ENCODE peak calls at places on chromosomes 6 and 20, in seven cellular contexts. A is caudate nucleus; P is aorta; H is CD8-positive, alpha-beta memory T cell; O is OCI-LY7; T is GM23338; R is effector memory CD4-positive, alpha-beta T cell. J is an unnamed sample.

GRCh38 chr6:19754686-19755085 is 82.5 kb upstream of the ID4 start:
- DNase-seq in A (no peak), P (no peak), H (no peak), O (no peak), T (no peak), R (no peak), J (no peak)

GRCh38 chr6:54617730-54618129 is 228.8 kb upstream of the FAM83B start:
- DNase-seq in A (no peak), P (no peak), H (no peak), O (no peak), T (no peak), R (no peak), J (no peak)

GRCh38 chr6:79158856-79159516 is 75.5 kb downstream of the HMGN3 start:
- DNase-seq in A (no peak), P (no peak), H (no peak), O (no peak), T (no peak), R (no peak), J (no peak)

GRCh38 chr20:1335961-1336698 is 7.2 kb upstream of the SDCBP2 start:
- DNase-seq in A (no peak), P (no peak), H (no peak), O (no peak), T (no peak), R (no peak), J (no peak)

GRCh38 chr6:30985490-30985889 is 2.0 kb downstream of the MUC21 start:
- DNase-seq in A (no peak), P (no peak), H (no peak), O (no peak), T (no peak), R (no peak), J (no peak)

GRCh38 chr6:130632288-130632687 is 194.9 kb upstream of the SMLR1 start:
- DNase-seq in A (no peak), P (no peak), H (no peak), O (no peak), T (no peak), R (no peak), J (peak; percentile 3)

GRCh38 chr20:63475209-63475608 is 2.8 kb upstream of the KCNQ2 start:
- DNase-seq in A (no peak), P (no peak), H (no peak), O (no peak), T (peak; percentile 84), R (no peak), J (peak; percentile 85)

GRCh38 chr6:70149209-70149788 is 153.6 kb downstream of the COL9A1 start:
- DNase-seq in A (no peak), P (no peak), H (no peak), O (no peak), T (no peak), R (no peak), J (no peak)

GRCh38 chr6:91097316-91097878 is 510.5 kb upstream of the MAP3K7 start:
- DNase-seq in A (no peak), P (no peak), H (no peak), O (no peak), T (no peak), R (no peak), J (no peak)

GRCh38 chr20:58598271-58599015 is 52.6 kb upstream of the STX16 start:
- DNase-seq in A (no peak), P (peak; percentile 81), H (no peak), O (no peak), T (no peak), R (no peak), J (no peak)

GRCh38 chr6:4848382-4849068 is 72.3 kb downstream of the CDYL start:
- DNase-seq in A (no peak), P (no peak), H (no peak), O (peak; percentile 42), T (peak; percentile 80), R (no peak), J (peak; percentile 64)

GRCh38 chr20:6468751-6469150 is 298.7 kb upstream of the BMP2 start:
- DNase-seq in A (no peak), P (no peak), H (no peak), O (no peak), T (no peak), R (no peak), J (no peak)

GRCh38 chr6:13013681-13014550 is 297.3 kb downstream of the PHACTR1 start:
- DNase-seq in A (peak; percentile 65), P (peak; percentile 75), H (no peak), O (no peak), T (peak; percentile 62), R (no peak), J (peak; percentile 64)

DNA sequence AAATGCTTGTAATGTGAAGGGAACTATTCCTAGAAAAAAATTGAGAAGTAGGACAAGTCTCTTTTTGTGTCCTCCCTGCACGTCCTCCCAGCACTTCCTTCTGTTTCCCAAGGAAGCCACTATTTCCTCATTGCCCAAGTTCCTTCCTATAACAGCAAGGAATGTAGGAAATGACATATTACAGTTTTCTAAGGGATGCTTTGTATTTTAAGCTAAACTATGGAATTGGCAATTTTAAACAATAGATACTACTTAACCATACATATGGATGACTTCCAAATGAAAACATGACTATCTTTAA is 946.3 kb upstream of the CITED2 start:
- DNase-seq in A (no peak), P (no peak), H (no peak), O (no peak), T (no peak), R (no peak), J (no peak)
- H3K27ac ChIP-seq in A (no peak overlapping the region), P (no peak overlapping the region), H (no peak overlapping the region), O (no peak overlapping the region), T (no peak overlapping the region), R (no peak overlapping the region), J (no peak overlapping the region)

DNA sequence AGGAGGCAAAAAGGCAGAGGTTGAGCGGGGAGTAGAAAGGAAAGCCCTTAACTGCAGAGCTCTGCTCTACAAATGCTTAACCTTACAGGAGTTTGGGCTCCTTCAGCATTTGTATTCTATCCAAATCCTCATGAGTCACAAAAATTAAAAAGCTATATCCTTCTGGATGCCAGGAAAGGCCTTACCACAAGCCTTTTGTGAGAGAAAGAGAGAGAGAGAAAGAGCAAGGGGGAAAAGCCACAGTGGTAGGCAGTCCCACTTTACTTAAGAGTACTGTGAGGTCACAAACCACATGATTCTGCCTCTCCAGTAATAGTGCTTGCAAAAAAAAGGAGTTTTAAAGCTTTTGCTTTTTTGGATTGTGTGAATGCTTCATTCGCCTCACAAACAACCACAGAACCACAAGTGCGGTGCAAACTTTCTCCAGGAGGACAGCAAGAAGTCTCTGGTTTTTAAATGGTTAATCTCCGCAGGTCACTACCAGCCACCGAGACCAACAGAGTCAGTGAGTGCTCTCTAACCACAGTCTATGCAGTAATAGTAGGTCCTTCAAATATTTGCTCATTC is at the start of gene RUNX2:
- DNase-seq in A (no peak), P (no peak), H (no peak), O (no peak), T (peak; percentile 28), R (no peak), J (no peak)
- H3K27ac ChIP-seq in A (no peak within 1 kb of the TSS), P (no peak within 1 kb of the TSS), H (no peak within 1 kb of the TSS), O (no peak within 1 kb of the TSS), T (peak within 1 kb of the TSS; percentile 28), R (no peak within 1 kb of the TSS), J (no peak within 1 kb of the TSS)

GRCh38 chr6:6722195-6722594 is 133.7 kb downstream of the LY86 start:
- DNase-seq in A (no peak), P (no peak), H (no peak), O (no peak), T (no peak), R (no peak), J (no peak)
- H3K27ac ChIP-seq in A (no peak overlapping the region), P (no peak overlapping the region), H (no peak overlapping the region), O (no peak overlapping the region), T (no peak overlapping the region), R (no peak overlapping the region), J (no peak overlapping the region)

DNA sequence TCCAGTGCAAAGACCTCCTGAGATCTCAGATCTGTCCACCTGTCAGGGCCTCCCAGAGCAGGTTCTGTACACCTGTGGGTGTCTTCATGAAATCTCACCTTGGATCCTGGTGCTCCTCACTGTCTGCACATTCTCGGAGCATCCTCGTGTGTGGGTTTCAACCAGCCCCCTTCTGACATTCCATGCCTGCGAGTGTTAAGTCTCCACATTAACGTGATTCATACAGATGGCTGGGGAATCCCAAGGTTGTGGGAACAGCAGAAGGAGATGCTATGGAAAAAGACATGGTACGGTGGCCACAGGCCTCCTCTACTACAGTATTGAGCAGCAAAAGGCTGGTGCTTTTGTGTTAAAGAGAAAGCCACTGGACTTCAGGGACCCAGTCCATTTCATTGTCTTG is 556.5 kb downstream of the DHX35 start:
- DNase-seq in A (no peak), P (no peak), H (no peak), O (no peak), T (no peak), R (no peak), J (no peak)
- H3K27ac ChIP-seq in A (no peak overlapping the region), P (no peak overlapping the region), H (no peak overlapping the region), O (no peak overlapping the region), T (no peak overlapping the region), R (no peak overlapping the region), J (no peak overlapping the region)

J was measured in neural progenitor cell.